ENCODE peak calls at places on chromosomes 2 and 18, in seven cellular contexts. E is right atrium auricular region; P is SJCRH30; S is MG63; Z is GM06990; V is CD4-positive, alpha-beta memory T cell; D is Peyer's patch. Q is an unnamed sample. For H3K36me3 and H3K27me3, the result is how much of the 10 kb centered on the place peaks cover.

GRCh38 chr2:25301453-25302352 is 40.0 kb downstream of the DNMT3A start:
- DNase-seq in D (no peak), V (peak), E (no peak), P (peak), S (peak), Z (peak), Q (no peak)

GRCh38 chr2:96391153-96391827 is 55.7 kb downstream of the NCAPH start:
- DNase-seq in P (no peak), E (no peak), V (no peak), Z (no peak), S (no peak), D (no peak), Q (no peak)

GRCh38 chr18:11245889-11246288 is 96.5 kb upstream of the PIEZO2 start:
- DNase-seq in D (no peak), E (no peak), Z (no peak), V (no peak), P (no peak), S (no peak), Q (no peak)

GRCh38 chr2:164974221-164974620 is 18.9 kb upstream of the SLC38A11 start:
- DNase-seq in P (no peak), S (no peak), V (no peak), Z (no peak), E (no peak), D (no peak), Q (no peak)

GRCh38 chr2:120601566-120601965 is 134.1 kb upstream of the GLI2 start:
- DNase-seq in P (no peak), V (no peak), E (no peak), Z (no peak), S (no peak), D (peak), Q (no peak)

GRCh38 chr2:206115026-206115578 is 29.1 kb upstream of the INO80D start:
- DNase-seq in P (no peak), S (no peak), Z (no peak), E (no peak), V (no peak), D (no peak), Q (no peak)

GRCh38 chr18:56248613-56249235 is 389.7 kb downstream of the TXNL1 start:
- DNase-seq in P (no peak), D (no peak), V (no peak), E (no peak), Z (peak), S (no peak), Q (no peak)

GRCh38 chr2:69059731-69060290 is 46.8 kb downstream of the ANTXR1 start:
- DNase-seq in Z (no peak), E (no peak), V (no peak), P (no peak), D (no peak), S (no peak), Q (no peak)

GRCh38 chr2:82259551-82259950 is 1955.0 kb upstream of the LRRTM1 start:
- DNase-seq in S (no peak), V (no peak), P (no peak), E (no peak), D (no peak), Z (no peak), Q (no peak)

GRCh38 chr18:46343456-46343855 is 239.3 kb downstream of the HAUS1 start:
- DNase-seq in S (no peak), V (no peak), D (no peak), P (no peak), Z (no peak), E (no peak), Q (no peak)

GRCh38 chr2:84749442-84749841 is 131.4 kb downstream of the TRABD2A start:
- DNase-seq in D (no peak), Z (no peak), E (no peak), P (no peak), S (no peak), V (no peak), Q (no peak)

GRCh38 chr2:209661286-209661685 is 110.3 kb upstream of the UNC80 start:
- DNase-seq in D (no peak), S (no peak), E (no peak), V (no peak), P (peak), Z (no peak), Q (peak)

GRCh38 chr2:20192781-20193180 is 32.1 kb downstream of the SDC1 start:
- DNase-seq in Z (no peak), E (no peak), D (no peak), V (no peak), P (no peak), S (no peak), Q (no peak)

GRCh38 chr2:128311755-128312341 is 6.8 kb downstream of the HS6ST1 start:
- DNase-seq in V (no peak), E (peak), S (no peak), P (peak), D (no peak), Z (no peak), Q (no peak)
- H3K36me3 ChIP-seq in V (under half), E (under half), S (under half), P (under half), D (under half), Z (under half), Q (under half)

GRCh38 chr2:201881731-201882130 is 75.4 kb downstream of the CDK15 start:
- DNase-seq in V (no peak), S (no peak), P (no peak), E (no peak), D (no peak), Z (no peak), Q (no peak)
- H3K27me3 ChIP-seq in V (under half), S (under half), P (under half), E (under half), D (under half), Z (under half), Q (under half)

GRCh38 chr2:240128608-240129144 is 7.4 kb downstream of the COPS9 start:
- DNase-seq in S (no peak), E (no peak), Z (no peak), V (no peak), D (peak), P (peak), Q (no peak)
- H3K36me3 ChIP-seq in S (under half), E (half or more), Z (under half), V (under half), D (under half), P (half or more), Q (under half)

GRCh38 chr2:176161041-176161785 is 4.1 kb downstream of the HOXD3 start:
- DNase-seq in E (no peak), P (no peak), Z (no peak), V (no peak), D (peak), S (no peak), Q (no peak)
- H3K27me3 ChIP-seq in E (half or more), P (under half), Z (under half), V (half or more), D (under half), S (under half), Q (half or more)

GRCh38 chr18:74152270-74152669 is 3.9 kb downstream of the TIMM21 start:
- DNase-seq in V (no peak), E (no peak), Z (no peak), D (no peak), S (no peak), P (no peak), Q (no peak)
- H3K36me3 ChIP-seq in V (under half), E (under half), Z (under half), D (under half), S (half or more), P (under half), Q (under half)